ENCODE peak calls at places on chromosomes 4 and X, in four cellular contexts. One of them, this sample, is unnamed.

GRCh38 chrX:147920161-147920666 is 8.5 kb downstream of the FMR1 start:
- DNase-seq in HepG2: no peak
- DNase-seq in K562: no peak
- DNase-seq in GM12878: no peak
- DNase-seq in this sample: no peak

GRCh38 chrX:856901-857300 is 226.3 kb downstream of the SHOX start:
- DNase-seq in HepG2: no peak
- DNase-seq in K562: no peak
- DNase-seq in GM12878: no peak
- DNase-seq in this sample: no peak

GRCh38 chrX:37603938-37604409 is 32.5 kb downstream of the LANCL3 start:
- DNase-seq in HepG2: no peak
- DNase-seq in K562: no peak
- DNase-seq in GM12878: peak
- DNase-seq in this sample: no peak

GRCh38 chr4:81052119-81053068 is 21.9 kb downstream of the BMP3 start:
- DNase-seq in HepG2: peak
- DNase-seq in K562: peak
- DNase-seq in GM12878: peak
- DNase-seq in this sample: peak

GRCh38 chr4:46648088-46648744 is 258.3 kb upstream of the GABRA2 start:
- DNase-seq in HepG2: peak
- DNase-seq in K562: no peak
- DNase-seq in GM12878: no peak
- DNase-seq in this sample: peak

GRCh38 chrX:103913356-103914020 is 48.9 kb upstream of the TMSB15B start:
- DNase-seq in HepG2: no peak
- DNase-seq in K562: no peak
- DNase-seq in GM12878: no peak
- DNase-seq in this sample: no peak

GRCh38 chrX:72271091-72271490 is 6.0 kb downstream of the RPS4X start:
- DNase-seq in HepG2: no peak
- DNase-seq in K562: no peak
- DNase-seq in GM12878: no peak
- DNase-seq in this sample: no peak

GRCh38 chrX:531611-531936 is 99.0 kb upstream of the SHOX start:
- DNase-seq in HepG2: no peak
- DNase-seq in K562: no peak
- DNase-seq in GM12878: no peak
- DNase-seq in this sample: no peak

GRCh38 chr4:128249787-128250668 is 37.6 kb downstream of the PGRMC2 start:
- DNase-seq in HepG2: no peak
- DNase-seq in K562: no peak
- DNase-seq in GM12878: no peak
- DNase-seq in this sample: no peak

GRCh38 chrX:105872921-105873320 is 50.6 kb downstream of the NRK start:
- DNase-seq in HepG2: no peak
- DNase-seq in K562: no peak
- DNase-seq in GM12878: no peak
- DNase-seq in this sample: no peak

GRCh38 chrX:44946771-44947170 is 73.8 kb downstream of the KDM6A start:
- DNase-seq in HepG2: no peak
- DNase-seq in K562: no peak
- DNase-seq in GM12878: no peak
- DNase-seq in this sample: no peak

GRCh38 chrX:345020-345925 is 26.7 kb upstream of the GTPBP6 start:
- DNase-seq in HepG2: no peak
- DNase-seq in K562: no peak
- DNase-seq in GM12878: no peak
- DNase-seq in this sample: no peak

GRCh38 chrX:101219840-101220191 is 230 bp downstream of the DRP2 start:
- DNase-seq in HepG2: no peak
- DNase-seq in K562: no peak
- DNase-seq in GM12878: no peak
- DNase-seq in this sample: no peak

GRCh38 chr4:41234424-41234823 is 20.1 kb upstream of the APBB2 start:
- DNase-seq in HepG2: no peak
- DNase-seq in K562: no peak
- DNase-seq in GM12878: no peak
- DNase-seq in this sample: no peak

GRCh38 chrX:30301977-30302376 is 7.2 kb downstream of the NR0B1 start:
- DNase-seq in HepG2: no peak
- DNase-seq in K562: no peak
- DNase-seq in GM12878: no peak
- DNase-seq in this sample: no peak

GRCh38 chrX:39445336-39445735 is 644.1 kb downstream of the MID1IP1 start:
- DNase-seq in HepG2: no peak
- DNase-seq in K562: no peak
- DNase-seq in GM12878: no peak
- DNase-seq in this sample: peak

GRCh38 chr4:172202480-172203076 is 389.4 kb downstream of the GALNTL6 start:
- DNase-seq in HepG2: peak
- DNase-seq in K562: peak
- DNase-seq in GM12878: no peak
- DNase-seq in this sample: peak

GRCh38 chr4:90546114-90546513 is 418.9 kb downstream of the CCSER1 start:
- DNase-seq in HepG2: no peak
- DNase-seq in K562: no peak
- DNase-seq in GM12878: no peak
- DNase-seq in this sample: no peak

GRCh38 chr4:39883645-39884044 is 94.1 kb downstream of the PDS5A start:
- DNase-seq in HepG2: no peak
- DNase-seq in K562: no peak
- DNase-seq in GM12878: no peak
- DNase-seq in this sample: no peak

GRCh38 chrX:41317487-41318208 is 16.3 kb upstream of the DDX3X start:
- DNase-seq in HepG2: no peak
- DNase-seq in K562: no peak
- DNase-seq in GM12878: no peak
- DNase-seq in this sample: no peak

GRCh38 chrX:41308884-41309655 is 24.9 kb upstream of the DDX3X start:
- DNase-seq in HepG2: no peak
- DNase-seq in K562: no peak
- DNase-seq in GM12878: no peak
- DNase-seq in this sample: no peak

GRCh38 chrX:41313419-41313818 is 20.5 kb upstream of the DDX3X start:
- DNase-seq in HepG2: no peak
- DNase-seq in K562: no peak
- DNase-seq in GM12878: no peak
- DNase-seq in this sample: no peak

GRCh38 chrX:41312786-41313185 is 21.2 kb upstream of the DDX3X start:
- DNase-seq in HepG2: no peak
- DNase-seq in K562: no peak
- DNase-seq in GM12878: no peak
- DNase-seq in this sample: no peak

DNA sequence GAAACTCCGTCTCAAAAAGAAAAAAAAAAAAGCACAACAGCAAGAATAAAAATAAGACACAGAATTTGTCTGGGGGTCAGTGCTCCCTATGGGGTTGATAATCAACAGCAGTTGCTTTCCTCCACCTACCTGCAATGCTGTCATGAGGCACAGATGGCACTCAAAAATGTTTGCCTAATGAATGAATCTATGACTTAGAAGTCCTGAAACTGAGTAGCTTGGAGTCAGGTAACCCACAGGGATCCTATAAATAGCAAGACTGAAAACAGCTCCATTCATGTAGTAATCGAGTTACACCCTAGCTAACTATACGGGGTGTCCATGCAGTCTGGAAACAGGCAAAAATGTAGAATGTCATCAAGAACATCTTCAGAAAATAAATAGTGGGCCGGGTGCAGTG is 19.8 kb upstream of the DDX3X start:
- DNase-seq in HepG2: no peak
- DNase-seq in K562: no peak
- DNase-seq in GM12878: no peak
- DNase-seq in this sample: no peak
- TF ChIP-seq FOXM1 in HepG2: no peak
- TF ChIP-seq FOXM1 in K562: no peak
- TF ChIP-seq FOXM1 in GM12878: no peak
- TF ChIP-seq FOXM1 in this sample: no peak

GRCh38 chr4:142383800-142384470 is 462.2 kb downstream of the INPP4B start:
- DNase-seq in HepG2: no peak
- DNase-seq in K562: no peak
- DNase-seq in GM12878: no peak
- DNase-seq in this sample: no peak
- TF ChIP-seq BHLHE40 in HepG2: no peak
- TF ChIP-seq BHLHE40 in K562: no peak
- TF ChIP-seq BHLHE40 in GM12878: no peak
- TF ChIP-seq BHLHE40 in this sample: no peak

DNA sequence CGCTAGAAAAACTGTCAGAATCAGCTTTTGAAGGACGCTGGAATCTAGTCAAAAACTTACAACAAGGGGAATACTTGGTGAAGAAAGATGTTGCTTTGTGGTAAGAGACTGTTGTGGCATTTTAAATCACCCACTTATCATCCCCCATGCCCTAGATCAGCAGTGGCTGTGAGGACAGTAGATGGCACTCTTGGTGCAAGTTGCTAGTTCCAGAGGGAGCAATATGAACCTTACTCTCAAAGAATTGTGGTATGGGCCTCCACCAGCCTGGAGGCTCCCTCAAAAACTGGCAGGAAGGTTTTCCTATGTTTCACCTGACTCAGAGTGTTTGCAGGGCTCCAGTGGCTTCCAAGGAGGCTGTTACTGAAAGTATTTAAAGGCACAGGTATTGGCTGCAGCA is 37.7 kb upstream of the SLC16A2 start:
- DNase-seq in HepG2: peak
- DNase-seq in K562: no peak
- DNase-seq in GM12878: no peak
- DNase-seq in this sample: peak
- TF ChIP-seq FOXM1 in HepG2: no peak
- TF ChIP-seq FOXM1 in K562: no peak
- TF ChIP-seq FOXM1 in GM12878: no peak
- TF ChIP-seq FOXM1 in this sample: no peak

GRCh38 chrX:153828723-153829548 is 1.4 kb downstream of the PDZD4 start:
- DNase-seq in HepG2: peak
- DNase-seq in K562: no peak
- DNase-seq in GM12878: no peak
- DNase-seq in this sample: peak
- TF ChIP-seq BHLHE40 in HepG2: no peak
- TF ChIP-seq BHLHE40 in K562: no peak
- TF ChIP-seq BHLHE40 in GM12878: no peak
- TF ChIP-seq BHLHE40 in this sample: no peak

DNA sequence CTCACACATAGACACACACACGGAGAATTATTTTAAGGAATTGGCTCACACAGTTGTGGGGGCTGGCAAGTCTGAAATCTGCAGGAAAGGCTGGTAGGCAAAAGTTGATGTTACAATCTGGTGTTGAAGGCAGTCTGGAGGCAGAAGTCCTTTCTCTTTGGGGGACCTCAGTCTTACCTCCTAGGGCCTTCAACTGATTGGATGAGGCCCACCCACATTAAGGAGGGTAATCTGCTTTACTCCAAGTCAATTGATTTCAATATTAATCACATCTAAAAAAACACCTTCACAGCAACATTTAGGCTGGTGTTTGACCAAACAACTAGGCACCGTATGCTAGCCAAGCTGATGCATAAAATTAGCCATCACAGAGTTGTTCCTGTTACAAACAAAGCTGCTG is 10.7 kb downstream of the MGST2 start:
- DNase-seq in HepG2: no peak
- DNase-seq in K562: no peak
- DNase-seq in GM12878: no peak
- DNase-seq in this sample: no peak
- TF ChIP-seq FOXM1 in HepG2: no peak
- TF ChIP-seq FOXM1 in K562: no peak
- TF ChIP-seq FOXM1 in GM12878: no peak
- TF ChIP-seq FOXM1 in this sample: no peak